ENCODE peak calls at places on chromosomes 4 and X, in ten cellular contexts. Q is activated CD4-positive, alpha-beta T cell treated with anti-CD3 and anti-CD28 coated beads, Interleukin-2, amount 10 ng/mL, durations not matched to agents 7 days and 5 days; G is IMR-90; N is osteocyte; C is NAMALWA; F is spleen; J is activated naive CD8-positive, alpha-beta T cell treated with anti-CD3 and anti-CD28 coated beads for 36 hours; X is GM12892; E is psoas muscle; R is esophagus squamous epithelium. O is an unnamed sample.
A peak's percentile ranks its signal among the peaks of the same experiment; 100 is the strongest.

GRCh38 chr4:55218041-55218440 is 92.6 kb upstream of the KDR start:
- DNase-seq in N (no peak), E (no peak), C (no peak), R (no peak), F (no peak), X (no peak), G (no peak), Q (no peak), J (no peak), O (no peak)

GRCh38 chr4:41430796-41431195 is 107.2 kb upstream of the LIMCH1 start:
- DNase-seq in J (no peak), G (no peak), N (no peak), X (no peak), R (no peak), E (no peak), C (no peak), Q (no peak), F (no peak), O (no peak)

GRCh38 chr4:76458297-76458696 is 23.3 kb downstream of the SHROOM3 start:
- DNase-seq in N (no peak), X (no peak), C (no peak), G (no peak), J (no peak), F (no peak), E (no peak), R (no peak), Q (no peak), O (no peak)

GRCh38 chr4:84803121-84803520 is 163.4 kb downstream of the WDFY3 start:
- DNase-seq in X (no peak), G (no peak), F (no peak), E (no peak), Q (no peak), J (no peak), N (no peak), R (no peak), C (no peak), O (no peak)

GRCh38 chr4:128354205-128354821 is 66.7 kb upstream of the PGRMC2 start:
- DNase-seq in R (no peak), X (no peak), N (no peak), F (no peak), J (no peak), C (no peak), E (no peak), G (peak; percentile 97), Q (no peak), O (no peak)

GRCh38 chr4:105128208-105128607 is 18.5 kb upstream of the TET2 start:
- DNase-seq in G (no peak), F (no peak), Q (no peak), J (no peak), X (no peak), R (no peak), E (no peak), N (no peak), C (no peak), O (no peak)

GRCh38 chrX:147405764-147406163 is 506.0 kb upstream of the FMR1 start:
- DNase-seq in Q (no peak), C (no peak), R (no peak), X (no peak), G (no peak), N (no peak), J (no peak), E (no peak), F (no peak), O (no peak)

GRCh38 chrX:37746951-37747350 is 32.9 kb upstream of the CYBB start:
- DNase-seq in N (no peak), J (no peak), F (no peak), G (no peak), Q (no peak), R (no peak), X (no peak), E (no peak), C (no peak), O (no peak)

GRCh38 chr4:38366451-38366850 is 297.5 kb upstream of the KLF3 start:
- DNase-seq in G (no peak), F (no peak), R (no peak), X (no peak), Q (no peak), E (peak; percentile 10), N (no peak), C (no peak), J (no peak), O (no peak)

GRCh38 chr4:44351069-44351468 is 97.5 kb downstream of the KCTD8 start:
- DNase-seq in C (no peak), G (no peak), X (no peak), J (no peak), Q (no peak), F (no peak), E (no peak), N (no peak), R (no peak), O (no peak)

GRCh38 chr4:168309781-168310180 is 8.8 kb downstream of the DDX60 start:
- DNase-seq in X (no peak), F (no peak), E (no peak), Q (no peak), J (no peak), C (no peak), R (no peak), N (no peak), G (peak; percentile 34), O (peak; percentile 44)

GRCh38 chr4:73892966-73893365 is 23.8 kb downstream of the CXCL1 start:
- DNase-seq in J (no peak), X (no peak), E (no peak), F (no peak), C (no peak), R (no peak), N (no peak), Q (no peak), G (no peak), O (no peak)

GRCh38 chrX:100654256-100654655 is 10.3 kb downstream of the SRPX2 start:
- DNase-seq in N (no peak), C (peak; percentile 15), X (no peak), F (no peak), Q (no peak), R (no peak), J (no peak), G (peak; percentile 32), E (no peak), O (peak; percentile 25)

GRCh38 chr4:140426610-140427103 is 791 bp downstream of the CLGN start:
- DNase-seq in C (no peak), F (no peak), R (no peak), X (no peak), Q (no peak), J (peak; percentile 32), G (no peak), E (no peak), N (no peak), O (peak; percentile 62)

GRCh38 chrX:39652336-39652735 is 445.4 kb downstream of the BCOR start:
- DNase-seq in J (no peak), G (peak; percentile 14), F (no peak), X (peak; percentile 30), N (no peak), R (no peak), Q (peak; percentile 9), C (peak; percentile 56), E (no peak), O (no peak)

GRCh38 chr4:128338634-128339355 is 51.2 kb upstream of the PGRMC2 start:
- DNase-seq in J (no peak), R (no peak), C (no peak), X (no peak), E (no peak), F (no peak), Q (no peak), N (no peak), G (peak; percentile 91), O (no peak)

GRCh38 chrX:859329-859728 is 228.7 kb downstream of the SHOX start:
- DNase-seq in N (no peak), E (no peak), X (no peak), G (no peak), J (no peak), F (no peak), Q (no peak), R (no peak), C (no peak), O (no peak)

GRCh38 chr4:188778880-188779279 is 639.6 kb downstream of the TRIML1 start:
- DNase-seq in G (peak; percentile 69), C (no peak), X (no peak), E (no peak), N (no peak), Q (no peak), F (no peak), J (no peak), R (no peak), O (no peak)

GRCh38 chrX:41122664-41123257 is 37.5 kb downstream of the USP9X start:
- DNase-seq in R (no peak), J (no peak), F (no peak), C (no peak), G (no peak), X (no peak), N (no peak), Q (no peak), E (no peak), O (no peak)

GRCh38 chr4:38290360-38290759 is 330.2 kb downstream of the PTTG2 start:
- DNase-seq in N (no peak), R (no peak), X (no peak), Q (no peak), F (no peak), G (peak; percentile 70), J (no peak), E (no peak), C (no peak), O (no peak)

GRCh38 chrX:54495814-54496516 is at the start of gene FGD1:
- DNase-seq in N (peak; percentile 90), J (peak; percentile 24), C (no peak), F (peak; percentile 78), Q (peak; percentile 8), X (peak; percentile 39), G (peak; percentile 41), R (no peak), E (peak; percentile 73), O (peak; percentile 51)

GRCh38 chr4:85747871-85748491 is 273.0 kb downstream of the ARHGAP24 start:
- DNase-seq in J (no peak), Q (peak; percentile 27), G (peak; percentile 83), C (peak; percentile 88), R (peak; percentile 7), E (no peak), F (no peak), N (no peak), X (no peak), O (peak; percentile 83)

GRCh38 chr4:175412744-175413143 is 399.3 kb downstream of the GPM6A start:
- DNase-seq in E (no peak), Q (no peak), X (no peak), C (no peak), R (no peak), N (no peak), G (peak; percentile 63), J (no peak), F (no peak), O (no peak)

GRCh38 chr4:158775091-158775651 is 6.3 kb downstream of the FNIP2 start:
- DNase-seq in G (peak; percentile 68), F (no peak), E (no peak), C (no peak), N (no peak), X (no peak), J (no peak), R (no peak), Q (no peak), O (no peak)

GRCh38 chr4:113645771-113646455 is 115.6 kb downstream of the CAMK2D start:
- DNase-seq in F (no peak), N (no peak), C (no peak), G (peak; percentile 82), R (no peak), X (no peak), J (no peak), Q (no peak), E (no peak), O (no peak)

GRCh38 chrX:73851014-73852009 is 288.3 kb downstream of the CHIC1 start:
- DNase-seq in J (no peak), X (peak; percentile 28), F (peak; percentile 90), R (peak; percentile 61), C (no peak), G (peak; percentile 96), Q (no peak), E (peak; percentile 85), N (no peak), O (no peak)

GRCh38 chr4:20126906-20127305 is 124.8 kb upstream of the SLIT2 start:
- DNase-seq in X (no peak), N (no peak), C (no peak), Q (no peak), E (no peak), F (no peak), J (no peak), G (peak; percentile 93), R (no peak), O (no peak)

GRCh38 chrX:49247916-49248811 is 12.9 kb downstream of the CCDC22 start:
- DNase-seq in J (no peak), G (no peak), F (no peak), Q (no peak), N (no peak), C (no peak), E (no peak), R (no peak), X (no peak), O (no peak)